ENCODE peak calls at places on chromosome 7, in eight cellular contexts. Y is stimulated activated CD8-positive, alpha-beta memory T cell treated with anti-CD3 and anti-CD28 coated beads, Interleukin-15, amount 100 ng/mL, for 48 hours; X is SK-MEL-5; D is KBM-7; N is left colon; G is posterior vena cava; P is globus pallidus; L is IMR-90. F is an unnamed sample.

GRCh38 chr7:46932656-46933424 is 649.1 kb downstream of the TNS3 start:
- DNase-seq in G (no peak), X (peak), P (no peak), D (no peak), N (peak), Y (no peak), L (peak), F (no peak)

GRCh38 chr7:46972205-46972604 is 609.7 kb downstream of the TNS3 start:
- DNase-seq in D (no peak), L (peak), G (no peak), N (no peak), Y (no peak), P (no peak), X (no peak), F (no peak)

GRCh38 chr7:106290319-106290718 is 5.5 kb upstream of the NAMPT start:
- DNase-seq in G (no peak), N (peak), P (no peak), X (no peak), Y (no peak), L (no peak), D (no peak), F (no peak)

GRCh38 chr7:44854644-44855364 is 6.9 kb upstream of the H2AZ2 start:
- DNase-seq in L (peak), X (no peak), D (no peak), N (no peak), Y (no peak), P (no peak), G (no peak), F (no peak)

GRCh38 chr7:133771778-133772421 is 355.2 kb upstream of the LRGUK start:
- DNase-seq in P (no peak), L (no peak), N (no peak), X (no peak), G (no peak), D (no peak), Y (no peak), F (no peak)

GRCh38 chr7:491292-491957 is 28.2 kb downstream of the PDGFA start:
- DNase-seq in N (peak), Y (no peak), P (no peak), L (no peak), D (no peak), X (peak), G (peak), F (peak)

GRCh38 chr7:106485031-106485551 is 175.9 kb downstream of the CCDC71L start:
- DNase-seq in D (no peak), N (no peak), G (no peak), Y (no peak), L (peak), P (no peak), X (no peak), F (no peak)

GRCh38 chr7:27581119-27581518 is 81.6 kb downstream of the HIBADH start:
- DNase-seq in L (no peak), X (no peak), N (no peak), G (no peak), Y (no peak), D (no peak), P (no peak), F (no peak)

GRCh38 chr7:66558660-66559465 is 69.8 kb upstream of the KCTD7 start:
- DNase-seq in P (peak), G (no peak), D (no peak), L (no peak), Y (no peak), X (no peak), N (no peak), F (no peak)

GRCh38 chr7:122965306-122965705 is 30.2 kb downstream of the TAS2R16 start:
- DNase-seq in N (no peak), D (no peak), L (no peak), P (no peak), Y (no peak), X (no peak), G (no peak), F (no peak)

GRCh38 chr7:158016171-158017087 is 571.2 kb downstream of the PTPRN2 start:
- DNase-seq in P (peak), L (no peak), N (no peak), G (peak), X (no peak), Y (no peak), D (no peak), F (no peak)

GRCh38 chr7:152014722-152015121 is 10.8 kb upstream of the GALNT11 start:
- DNase-seq in X (no peak), L (no peak), G (no peak), Y (no peak), N (no peak), D (no peak), P (no peak), F (no peak)

GRCh38 chr7:1567893-1568292 is 1.9 kb downstream of the PSMG3 start:
- DNase-seq in N (no peak), D (no peak), P (no peak), L (peak), Y (no peak), G (no peak), X (peak), F (no peak)

GRCh38 chr7:111112439-111112838 is 21.5 kb downstream of the LRRN3 start:
- DNase-seq in D (no peak), L (peak), X (no peak), N (no peak), P (no peak), G (no peak), Y (no peak), F (no peak)

GRCh38 chr7:101168412-101169049 is 3.2 kb upstream of the VGF start:
- DNase-seq in N (no peak), G (no peak), D (no peak), L (no peak), P (no peak), X (no peak), Y (no peak), F (no peak)

GRCh38 chr7:106273009-106273695 is 11.6 kb downstream of the NAMPT start:
- DNase-seq in P (no peak), L (no peak), X (no peak), D (no peak), Y (no peak), N (no peak), G (no peak), F (no peak)

GRCh38 chr7:126178865-126179264 is 1073.9 kb downstream of the GRM8 start:
- DNase-seq in L (no peak), D (no peak), G (no peak), P (no peak), N (no peak), Y (no peak), X (no peak), F (no peak)

GRCh38 chr7:44216521-44217030 is 15.8 kb downstream of the YKT6 start:
- DNase-seq in N (peak), D (no peak), X (no peak), Y (no peak), L (no peak), P (no peak), G (peak), F (peak)

GRCh38 chr7:73718905-73719805 is at the start of gene STX1A:
- DNase-seq in N (no peak), P (peak), X (peak), G (no peak), D (no peak), Y (peak), L (peak), F (peak)

GRCh38 chr7:159140170-159140910 is 4.3 kb downstream of the VIPR2 start:
- DNase-seq in P (no peak), L (no peak), N (no peak), G (no peak), D (no peak), Y (no peak), X (no peak), F (no peak)

GRCh38 chr7:30459591-30460245 is 18.9 kb downstream of the NOD1 start:
- DNase-seq in D (no peak), G (peak), L (peak), N (peak), X (no peak), Y (no peak), P (no peak), F (peak)

GRCh38 chr7:106450716-106451115 is 165.9 kb upstream of the NAMPT start:
- DNase-seq in G (no peak), Y (no peak), X (no peak), D (no peak), P (no peak), N (no peak), L (no peak), F (no peak)

GRCh38 chr7:105697753-105698152 is 116.5 kb upstream of the EFCAB10 start:
- DNase-seq in L (no peak), D (no peak), G (no peak), Y (no peak), P (no peak), X (no peak), N (no peak), F (no peak)

GRCh38 chr7:103573479-103574058 is 127.6 kb upstream of the SLC26A5 start:
- DNase-seq in N (no peak), X (peak), L (peak), Y (no peak), P (peak), G (no peak), D (peak), F (no peak)

F was measured in heart right ventricle.